ENCODE peak calls at places on chromosomes 1 and 21, in five cellular contexts. N is MM.1S, A is MCF 10A, I is adrenal gland, E is lower leg skin. Q is an unnamed sample.

GRCh38 chr1:98211271-98211840 is 290.5 kb upstream of the DPYD start:
- DNase-seq in N (no peak), A (no peak), I (no peak), E (no peak), Q (no peak)

GRCh38 chr1:93680121-93681094 is 1.2 kb downstream of the BCAR3 start:
- DNase-seq in N (no peak), A (peak; percentile 91), I (peak; percentile 94), E (peak; percentile 87), Q (peak; percentile 89)

GRCh38 chr1:167546935-167547334 is 6.6 kb downstream of the CREG1 start:
- DNase-seq in N (no peak), A (no peak), I (no peak), E (no peak), Q (no peak)

GRCh38 chr1:171883844-171884243 is 42.5 kb downstream of the DNM3 start:
- DNase-seq in N (no peak), A (no peak), I (no peak), E (no peak), Q (no peak)

GRCh38 chr1:66981679-66982078 is 56.9 kb downstream of the MIER1 start:
- DNase-seq in N (peak; percentile 52), A (no peak), I (peak; percentile 64), E (no peak), Q (no peak)

GRCh38 chr21:45293726-45294401 is 6.2 kb upstream of the POFUT2 start:
- DNase-seq in N (no peak), A (no peak), I (no peak), E (no peak), Q (peak; percentile 80)

GRCh38 chr1:232369451-232369850 is 260.5 kb downstream of the SIPA1L2 start:
- DNase-seq in N (no peak), A (no peak), I (no peak), E (no peak), Q (no peak)

GRCh38 chr1:39046811-39047210 is 20.7 kb downstream of the NDUFS5 start:
- DNase-seq in N (no peak), A (no peak), I (no peak), E (no peak), Q (no peak)

GRCh38 chr1:166080277-166080964 is 86.4 kb downstream of the FAM78B start:
- DNase-seq in N (peak; percentile 15), A (no peak), I (no peak), E (no peak), Q (peak; percentile 53)

GRCh38 chr21:45080639-45081414 is 6.4 kb downstream of the ADARB1 start:
- DNase-seq in N (no peak), A (peak; percentile 11), I (no peak), E (no peak), Q (no peak)

GRCh38 chr1:91601554-91602322 is 101.1 kb downstream of the CDC7 start:
- DNase-seq in N (no peak), A (no peak), I (peak; percentile 60), E (no peak), Q (no peak)

DNA sequence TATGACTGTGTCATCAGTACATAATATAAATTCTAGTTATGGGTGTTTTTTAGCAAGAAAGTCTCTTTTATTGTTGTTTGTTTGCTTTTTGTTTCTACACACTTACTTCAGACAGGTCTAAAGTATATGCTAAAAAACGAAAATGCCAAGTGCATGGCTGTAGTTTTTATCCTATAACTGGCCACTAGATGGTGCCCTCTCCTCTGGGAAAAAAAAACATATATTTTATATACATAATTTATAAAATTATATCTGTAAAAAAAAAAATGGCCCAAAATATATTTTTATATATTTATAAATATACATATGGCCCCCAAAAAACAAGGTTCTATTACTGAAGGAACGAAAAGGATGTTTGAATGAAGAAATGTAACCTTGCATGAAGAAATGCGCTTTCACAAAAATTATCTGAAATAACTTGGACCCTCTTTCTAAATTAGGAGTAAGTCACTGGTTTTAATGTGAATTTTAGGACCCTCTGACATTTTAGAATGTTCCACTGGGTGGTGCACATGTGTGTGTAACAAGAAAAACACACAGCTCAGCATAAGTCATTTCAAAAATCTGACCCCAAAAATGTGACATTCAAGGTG is 93.5 kb downstream of the TTLL7 start:
- DNase-seq in N (peak; percentile 8), A (peak; percentile 38), I (no peak), E (no peak), Q (no peak)
- TF ChIP-seq CTCF in N (no peak), A (peak; percentile 68), I (peak; percentile 75), E (no peak), Q (peak; percentile 74)

GRCh38 chr1:202213361-202214088 is 19.9 kb downstream of the LGR6 start:
- DNase-seq in N (no peak), A (peak; percentile 59), I (no peak), E (no peak), Q (no peak)
- TF ChIP-seq CTCF in N (peak; percentile 24), A (peak; percentile 34), I (no peak), E (no peak), Q (peak; percentile 52)

GRCh38 chr1:113217447-113218208 is 144.6 kb downstream of the LRIG2 start:
- DNase-seq in N (no peak), A (no peak), I (peak; percentile 83), E (no peak), Q (no peak)

GRCh38 chr1:113219828-113220227 is 146.8 kb downstream of the LRIG2 start:
- DNase-seq in N (no peak), A (no peak), I (no peak), E (no peak), Q (no peak)

GRCh38 chr1:113216664-113217063 is 143.7 kb downstream of the LRIG2 start:
- DNase-seq in N (no peak), A (no peak), I (no peak), E (no peak), Q (no peak)

GRCh38 chr1:113223040-113223439 is 150.0 kb downstream of the LRIG2 start:
- DNase-seq in N (no peak), A (no peak), I (no peak), E (no peak), Q (no peak)

GRCh38 chr1:113219377-113219776 is 146.4 kb downstream of the LRIG2 start:
- DNase-seq in N (no peak), A (peak; percentile 6), I (no peak), E (no peak), Q (no peak)
- TF ChIP-seq CTCF in N (peak; percentile 5), A (peak; percentile 27), I (no peak), E (no peak), Q (no peak)

GRCh38 chr1:25701030-25701785 is 84.6 kb downstream of the MAN1C1 start:
- DNase-seq in N (no peak), A (no peak), I (no peak), E (no peak), Q (no peak)

GRCh38 chr1:25699501-25700089 is 83.0 kb downstream of the MAN1C1 start:
- DNase-seq in N (no peak), A (no peak), I (no peak), E (no peak), Q (no peak)

GRCh38 chr1:25700124-25700523 is 83.5 kb downstream of the MAN1C1 start:
- DNase-seq in N (no peak), A (no peak), I (no peak), E (peak; percentile 76), Q (no peak)

GRCh38 chr1:25702101-25702775 is 85.6 kb downstream of the MAN1C1 start:
- DNase-seq in N (no peak), A (no peak), I (no peak), E (no peak), Q (no peak)

GRCh38 chr1:25700626-25701025 is 84.0 kb downstream of the MAN1C1 start:
- DNase-seq in N (no peak), A (no peak), I (no peak), E (no peak), Q (no peak)
- TF ChIP-seq CTCF in N (no peak), A (no peak), I (no peak), E (no peak), Q (no peak)

GRCh38 chr1:57986432-57986831 is 560.1 kb downstream of the OMA1 start:
- DNase-seq in N (peak; percentile 71), A (no peak), I (no peak), E (no peak), Q (no peak)
- TF ChIP-seq CTCF in N (no peak), A (no peak), I (no peak), E (no peak), Q (no peak)